ENCODE peak calls at places on chromosome 6, in six cellular contexts. V, O, M, N, G and I are unnamed samples.

GRCh38 chr6:33213166-33213988 is 5.1 kb downstream of the RING1 start:
- DNase-seq in M (no peak), G (no peak), O (no peak), V (no peak), N (no peak), I (no peak)

GRCh38 chr6:90178294-90178678 is 118.4 kb downstream of the BACH2 start:
- DNase-seq in N (no peak), V (no peak), M (no peak), G (no peak), O (no peak), I (no peak)

GRCh38 chr6:121531658-121532167 is 96.3 kb downstream of the GJA1 start:
- DNase-seq in G (no peak), M (no peak), N (no peak), V (no peak), O (no peak), I (no peak)

GRCh38 chr6:101110814-101111213 is 229.7 kb upstream of the ASCC3 start:
- DNase-seq in N (no peak), O (no peak), G (no peak), M (no peak), V (no peak), I (no peak)

GRCh38 chr6:33694401-33694931 is 17.0 kb downstream of the UQCC2 start:
- DNase-seq in O (no peak), N (no peak), V (peak), M (peak), G (peak), I (no peak)

GRCh38 chr6:80425089-80425823 is 318.8 kb downstream of the BCKDHB start:
- DNase-seq in G (no peak), N (no peak), V (no peak), O (no peak), M (peak), I (no peak)

GRCh38 chr6:1792989-1793388 is 183.3 kb downstream of the FOXC1 start:
- DNase-seq in M (no peak), G (no peak), V (peak), O (peak), N (no peak), I (no peak)

GRCh38 chr6:12449447-12449846 is 159.3 kb downstream of the EDN1 start:
- DNase-seq in O (no peak), N (no peak), M (no peak), V (no peak), G (no peak), I (no peak)

GRCh38 chr6:170290306-170291128 is at the start of gene DLL1:
- DNase-seq in M (no peak), N (no peak), O (no peak), G (peak), V (peak), I (peak)

GRCh38 chr6:112466378-112467151 is 119.4 kb downstream of the RFPL4B start:
- DNase-seq in N (no peak), M (peak), G (no peak), V (no peak), O (no peak), I (no peak)

GRCh38 chr6:137775720-137776119 is 91.3 kb upstream of the TNFAIP3 start:
- DNase-seq in G (no peak), N (no peak), O (no peak), V (no peak), M (no peak), I (no peak)

GRCh38 chr6:119442776-119443184 is 93.2 kb upstream of the MAN1A1 start:
- DNase-seq in N (no peak), O (no peak), M (no peak), G (no peak), V (peak), I (no peak)

GRCh38 chr6:91653324-91653723 is 1066.5 kb upstream of the MAP3K7 start:
- DNase-seq in V (no peak), M (no peak), G (no peak), N (no peak), O (no peak), I (no peak)

GRCh38 chr6:139708342-139709199 is 334.1 kb upstream of the CITED2 start:
- DNase-seq in V (no peak), M (peak), G (no peak), O (no peak), N (no peak), I (no peak)

GRCh38 chr6:120355822-120356221 is 978.5 kb downstream of the TBC1D32 start:
- DNase-seq in O (no peak), G (no peak), N (no peak), M (peak), V (no peak), I (no peak)

DNA sequence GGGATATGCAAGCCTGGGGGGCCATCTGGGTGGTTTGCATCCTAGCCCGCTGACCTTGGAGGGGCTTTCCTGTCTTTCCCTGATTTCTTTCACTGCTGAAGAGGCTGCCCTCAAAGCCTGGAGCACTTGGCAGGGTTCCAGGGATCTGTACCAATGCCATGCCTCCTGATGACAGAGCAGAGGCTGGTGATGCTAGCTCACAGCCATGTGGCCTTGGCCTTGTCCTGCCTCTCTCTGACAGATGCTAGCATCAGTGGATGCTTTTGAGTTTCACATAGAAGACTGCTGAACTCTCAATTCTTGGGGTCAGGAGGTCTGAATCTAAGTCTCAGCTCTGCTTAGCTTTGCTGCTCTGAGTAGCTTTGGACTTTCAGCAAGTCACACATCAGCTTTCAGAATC is 21.9 kb upstream of the RREB1 start:
- DNase-seq in M (no peak), O (no peak), V (no peak), G (no peak), N (no peak), I (peak)
- H3K27ac ChIP-seq in M (no peak), O (no peak), V (no peak), G (no peak), N (no peak), I (no peak)

DNA sequence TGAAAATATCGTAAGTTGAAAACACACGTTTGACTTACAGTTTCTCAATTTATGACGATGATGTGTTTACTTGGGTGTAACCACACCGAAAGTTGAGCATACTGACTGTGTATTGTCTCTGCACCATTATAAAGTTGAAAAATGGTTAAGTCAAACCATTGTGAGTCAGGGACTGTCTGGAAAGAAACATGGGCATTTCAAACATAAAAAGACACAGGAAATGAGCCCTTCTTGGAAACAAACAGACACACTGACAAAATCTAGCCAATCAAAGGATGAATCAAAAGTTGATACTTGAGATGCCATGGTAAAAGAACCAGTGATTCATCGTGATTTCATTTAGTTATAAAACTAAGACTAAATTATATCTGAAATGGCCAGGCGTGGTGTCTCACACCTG is 5.3 kb downstream of the POPDC3 start:
- DNase-seq in V (no peak), O (no peak), N (no peak), M (no peak), G (no peak), I (no peak)
- H3K27ac ChIP-seq in V (no peak), O (no peak), N (no peak), M (no peak), G (no peak), I (no peak)

GRCh38 chr6:154593122-154593521 is 82.6 kb upstream of the CNKSR3 start:
- DNase-seq in V (no peak), G (no peak), O (no peak), M (no peak), N (no peak), I (peak)

GRCh38 chr6:154591220-154591619 is 80.7 kb upstream of the CNKSR3 start:
- DNase-seq in N (no peak), G (no peak), V (no peak), M (no peak), O (no peak), I (no peak)

GRCh38 chr6:154594474-154595198 is 84.2 kb upstream of the CNKSR3 start:
- DNase-seq in V (no peak), O (no peak), M (no peak), G (no peak), N (no peak), I (no peak)

GRCh38 chr6:154592199-154592860 is 81.8 kb upstream of the CNKSR3 start:
- DNase-seq in V (no peak), O (no peak), G (no peak), N (no peak), M (no peak), I (no peak)

DNA sequence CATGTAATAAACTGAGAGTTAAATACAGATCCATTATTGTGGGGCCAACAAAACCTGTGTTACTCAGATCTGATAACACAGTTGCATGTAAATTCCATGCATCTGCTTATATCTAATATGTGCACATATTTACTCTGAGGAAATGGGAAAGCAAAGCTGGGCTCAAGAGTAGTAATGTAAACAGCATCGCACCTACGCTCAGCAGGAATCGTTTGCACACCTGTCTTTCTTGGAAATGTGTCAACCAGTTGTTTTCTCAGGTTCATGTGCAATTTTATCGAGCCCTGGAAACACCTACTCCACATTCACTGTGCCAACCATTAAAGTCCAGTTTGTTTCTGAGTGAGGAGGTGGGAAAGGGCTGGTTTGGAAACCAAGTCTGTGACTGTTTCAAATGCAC is 80.3 kb upstream of the CNKSR3 start:
- DNase-seq in V (no peak), M (no peak), O (no peak), N (no peak), G (no peak), I (no peak)
- H3K27ac ChIP-seq in V (no peak), M (no peak), O (no peak), N (no peak), G (no peak), I (peak)

GRCh38 chr6:56550307-56550706 is 92.4 kb downstream of the DST start:
- DNase-seq in O (no peak), G (no peak), N (no peak), V (no peak), M (no peak), I (no peak)
- H3K27ac ChIP-seq in O (no peak), G (no peak), N (no peak), V (no peak), M (no peak), I (peak)

DNA sequence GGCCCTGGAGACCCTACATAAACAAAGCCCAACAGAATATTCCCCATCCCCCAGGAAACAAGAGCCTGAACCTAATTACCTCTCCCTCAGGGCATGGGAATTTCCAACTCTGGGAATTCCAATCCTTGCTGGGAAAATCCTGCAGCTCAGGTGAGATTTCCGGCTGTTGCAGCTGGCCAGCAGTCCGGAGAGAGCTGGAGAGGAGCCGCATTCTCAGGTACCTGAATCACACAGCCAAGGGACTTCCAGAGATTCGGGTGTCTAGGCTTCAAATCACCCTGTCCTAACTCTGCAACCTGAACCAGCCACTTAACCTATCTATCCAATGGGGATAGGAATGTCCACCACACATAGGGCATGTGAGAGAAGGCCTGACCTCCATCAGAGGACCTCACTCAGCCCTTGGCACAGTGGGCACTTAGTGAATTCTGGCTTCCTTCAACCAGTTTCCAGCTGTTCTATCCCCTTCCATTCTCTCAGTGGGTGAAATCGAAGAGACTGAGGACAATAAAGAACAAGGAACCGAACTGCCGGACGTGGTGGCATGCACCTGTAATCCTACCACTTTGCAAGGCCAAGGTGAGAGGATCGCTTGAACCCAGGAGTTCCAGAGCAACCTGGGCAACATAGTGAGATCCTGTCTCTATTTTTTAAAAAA is 3.2 kb downstream of the TNF start:
- DNase-seq in O (no peak), G (no peak), N (no peak), M (no peak), V (peak), I (no peak)
- H3K27ac ChIP-seq in O (no peak), G (peak), N (no peak), M (no peak), V (peak), I (no peak)

DNA sequence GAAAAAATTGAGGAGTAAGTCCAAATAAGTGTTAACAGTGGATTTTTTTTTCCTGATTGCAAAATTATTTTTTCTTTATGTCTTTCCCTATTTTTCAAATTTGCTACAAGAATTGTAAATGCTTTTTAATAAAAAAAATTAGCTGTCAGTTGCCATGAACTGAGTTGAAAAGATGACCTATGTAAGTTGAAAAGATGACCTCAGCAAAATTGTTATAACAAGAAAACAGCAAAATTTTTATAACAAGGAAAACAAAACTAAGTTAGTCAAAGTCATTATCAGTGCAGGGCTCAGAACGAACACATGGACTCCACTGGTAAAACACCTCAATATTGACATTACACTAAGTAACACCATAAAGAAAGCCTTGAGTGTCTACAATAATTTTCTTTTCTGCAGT is 207.0 kb upstream of the HDDC2 start:
- DNase-seq in N (no peak), O (no peak), V (no peak), G (no peak), M (no peak), I (no peak)
- H3K27ac ChIP-seq in N (no peak), O (no peak), V (no peak), G (no peak), M (no peak), I (no peak)